ENCODE peak calls at places on chromosomes 6 and 20, in six cellular contexts. P is heart left ventricle; V is fibroblast of lung; C is CD8-positive, alpha-beta T cell; S is body of pancreas; J is psoas muscle. W is an unnamed sample.
A peak's percentile ranks its signal among the peaks of the same experiment; 100 is the strongest.

GRCh38 chr6:14241255-14242070 is 123.9 kb downstream of the CD83 start:
- DNase-seq in P (no peak), S (no peak), V (no peak), J (no peak), C (no peak), W (no peak)

GRCh38 chr6:151850479-151850878 is 43.0 kb downstream of the ESR1 start:
- DNase-seq in J (no peak), S (no peak), C (no peak), V (no peak), P (no peak), W (no peak)

GRCh38 chr20:51378171-51378928 is 164.2 kb downstream of the NFATC2 start:
- DNase-seq in V (no peak), P (no peak), C (no peak), J (no peak), S (no peak), W (no peak)

GRCh38 chr20:32820698-32821378 is 1.1 kb downstream of the MAPRE1 start:
- DNase-seq in C (no peak), S (peak; percentile 16), J (no peak), V (no peak), P (no peak), W (no peak)

GRCh38 chr6:15523679-15524630 is 138.9 kb downstream of the DTNBP1 start:
- DNase-seq in J (no peak), C (no peak), S (no peak), V (no peak), P (no peak), W (no peak)

GRCh38 chr6:113211185-113211584 is 646.0 kb upstream of the MARCKS start:
- DNase-seq in P (no peak), J (no peak), V (peak; percentile 4), S (no peak), C (no peak), W (no peak)

GRCh38 chr6:11434565-11435326 is 102.8 kb upstream of the TMEM170B start:
- DNase-seq in V (peak; percentile 87), P (no peak), J (no peak), S (peak; percentile 26), C (no peak), W (no peak)

GRCh38 chr6:101129851-101130250 is 248.7 kb upstream of the ASCC3 start:
- DNase-seq in C (no peak), J (no peak), V (no peak), S (no peak), P (no peak), W (no peak)

GRCh38 chr6:128710305-128710704 is 172.6 kb upstream of the LAMA2 start:
- DNase-seq in P (no peak), C (no peak), V (peak; percentile 59), J (no peak), S (no peak), W (no peak)

GRCh38 chr6:15464211-15464725 is 198.6 kb downstream of the DTNBP1 start:
- DNase-seq in C (peak; percentile 41), V (no peak), J (peak; percentile 60), S (peak; percentile 56), P (no peak), W (peak; percentile 53)

GRCh38 chr6:17470953-17471335 is 77.5 kb downstream of the CAP2 start:
- DNase-seq in S (no peak), J (no peak), C (no peak), P (no peak), V (peak; percentile 70), W (no peak)

GRCh38 chr6:25340854-25341552 is 61.8 kb downstream of the CARMIL1 start:
- DNase-seq in P (no peak), S (no peak), J (no peak), V (no peak), C (no peak), W (no peak)

GRCh38 chr6:79869184-79869583 is 78.2 kb downstream of the ELOVL4 start:
- DNase-seq in V (no peak), P (no peak), C (no peak), J (no peak), S (no peak), W (no peak)

GRCh38 chr20:11083841-11084240 is 410.0 kb upstream of the JAG1 start:
- DNase-seq in C (no peak), J (no peak), P (no peak), S (no peak), V (no peak), W (no peak)

GRCh38 chr6:118187568-118188164 is 280.6 kb downstream of the SLC35F1 start:
- DNase-seq in J (no peak), V (peak; percentile 88), S (no peak), P (no peak), C (no peak), W (no peak)

GRCh38 chr6:5054427-5054873 is 30.7 kb upstream of the PPP1R3G start:
- DNase-seq in S (no peak), J (no peak), V (peak; percentile 52), C (no peak), P (no peak), W (no peak)

GRCh38 chr6:75261299-75261698 is 17.7 kb upstream of the COX7A2 start:
- DNase-seq in J (no peak), C (no peak), V (no peak), P (no peak), S (no peak), W (no peak)

GRCh38 chr6:140445474-140446004 is 1071.1 kb upstream of the CITED2 start:
- DNase-seq in C (no peak), J (no peak), P (no peak), V (peak; percentile 83), S (no peak), W (no peak)

GRCh38 chr20:12179692-12180091 is 262.0 kb downstream of the BTBD3 start:
- DNase-seq in J (no peak), S (no peak), V (no peak), P (no peak), C (no peak), W (no peak)

GRCh38 chr6:111011360-111012142 is 29.7 kb downstream of the RPF2 start:
- DNase-seq in P (no peak), S (no peak), V (peak; percentile 33), C (no peak), J (no peak), W (no peak)

GRCh38 chr6:69861986-69862385 is 4.4 kb upstream of the COL19A1 start:
- DNase-seq in C (no peak), V (peak; percentile 5), J (no peak), P (no peak), S (no peak), W (no peak)

GRCh38 chr6:73779943-73780342 is 83.9 kb downstream of the CD109 start:
- DNase-seq in S (no peak), J (no peak), V (no peak), C (no peak), P (no peak), W (no peak)

GRCh38 chr6:111604259-111605099 is 1.2 kb downstream of the TRAF3IP2 start:
- DNase-seq in P (peak; percentile 77), V (peak; percentile 86), C (no peak), J (peak; percentile 91), S (peak; percentile 40), W (peak; percentile 54)

GRCh38 chr6:42781546-42781810 is 374 bp upstream of the BICRAL start:
- DNase-seq in J (no peak), P (no peak), S (no peak), C (no peak), V (peak; percentile 38), W (no peak)

GRCh38 chr6:45513331-45513730 is 135.6 kb upstream of the SUPT3H start:
- DNase-seq in S (no peak), J (no peak), P (no peak), C (no peak), V (no peak), W (no peak)

GRCh38 chr6:88361754-88362153 is 195.6 kb upstream of the CNR1 start:
- DNase-seq in J (no peak), S (no peak), P (no peak), V (no peak), C (no peak), W (no peak)

GRCh38 chr20:40192529-40192928 is 496.5 kb downstream of the MAFB start:
- DNase-seq in P (no peak), J (no peak), S (no peak), C (no peak), V (no peak), W (no peak)

GRCh38 chr6:107535626-107536025 is 45.7 kb downstream of the SOBP start:
- DNase-seq in J (no peak), S (no peak), P (no peak), V (no peak), C (no peak), W (no peak)
- H3K4me1 ChIP-seq in J (peaks cover 28% of the 10 kb centered on the region), S (peaks cover 9% of the 10 kb centered on the region), P (peaks cover 12% of the 10 kb centered on the region), V (no peaks in the 10 kb centered on the region), C (no peaks in the 10 kb centered on the region), W (no peaks in the 10 kb centered on the region)

DNA sequence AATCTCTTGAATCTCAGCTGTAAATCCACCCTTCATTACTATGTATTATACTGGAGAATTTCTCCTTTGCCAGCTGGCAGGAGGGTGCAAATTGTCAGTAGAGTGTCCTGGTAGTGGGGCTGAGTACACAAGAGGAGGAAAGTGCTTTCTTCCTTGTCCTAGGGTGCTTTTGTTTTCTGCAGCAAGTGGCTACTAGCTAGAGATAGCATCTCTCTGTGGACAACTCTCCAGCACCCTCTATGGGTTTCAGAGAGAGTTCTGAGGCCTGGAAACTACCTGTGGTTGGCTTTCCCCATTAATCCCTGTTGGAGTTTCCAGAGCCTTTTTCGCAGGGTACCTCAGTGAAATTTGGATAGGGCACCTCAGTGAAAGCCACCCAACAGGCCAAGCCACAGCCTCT is 422.5 kb upstream of the RGS17 start:
- DNase-seq in S (no peak), J (no peak), V (no peak), C (no peak), P (no peak), W (no peak)
- TF ChIP-seq CTCF in S (no peak), J (no peak), V (peak; percentile 27), C (no peak), P (no peak), W (no peak)

DNA sequence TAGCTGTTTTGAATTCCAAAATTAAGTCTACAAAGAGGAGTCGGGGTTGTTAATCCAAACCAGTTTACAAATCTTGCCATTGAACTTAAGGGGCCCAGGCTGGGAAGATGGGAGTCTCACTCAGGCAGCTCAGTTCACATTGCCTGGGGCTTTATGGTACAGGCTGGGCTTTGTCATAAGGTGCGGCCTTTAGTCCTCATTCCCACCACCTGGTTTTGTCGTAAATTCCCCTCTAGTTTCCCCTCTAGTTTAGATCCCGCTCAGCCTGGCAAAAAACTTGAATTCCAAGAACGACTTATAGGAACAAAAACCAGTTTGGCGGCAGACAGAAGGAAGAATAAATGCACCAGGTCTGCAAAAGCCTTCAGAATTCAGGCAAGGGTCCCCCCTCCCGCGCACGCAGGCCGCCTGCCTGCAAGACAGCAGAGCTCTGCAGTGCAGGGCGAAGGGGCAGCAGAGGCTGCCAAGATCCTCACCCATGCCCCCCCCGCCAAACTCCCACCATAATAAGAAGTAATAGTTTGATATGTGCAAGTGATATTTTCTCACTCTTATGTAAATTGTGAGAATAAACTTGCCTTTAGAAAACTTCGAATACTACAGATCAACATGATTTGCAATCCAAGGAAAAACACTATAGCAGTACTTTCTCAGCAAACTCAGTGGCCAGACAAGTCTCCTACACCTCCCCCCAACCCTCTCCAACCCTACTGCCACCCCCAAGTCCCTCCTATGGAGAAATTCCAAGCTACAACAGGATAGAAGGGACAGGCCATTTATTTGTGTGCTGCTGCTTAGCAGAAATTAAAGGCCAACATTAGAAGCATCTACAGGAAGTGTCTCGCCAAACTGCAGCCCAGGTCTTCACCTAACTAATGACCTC is 4.0 kb downstream of the BMP7 start:
- DNase-seq in V (no peak), P (no peak), C (no peak), J (no peak), S (no peak), W (no peak)
- H3K4me3 ChIP-seq in V (no peak overlapping the region), P (no peak overlapping the region), C (no peak overlapping the region), J (no peak overlapping the region), S (no peak overlapping the region), W (no peak overlapping the region)

DNA sequence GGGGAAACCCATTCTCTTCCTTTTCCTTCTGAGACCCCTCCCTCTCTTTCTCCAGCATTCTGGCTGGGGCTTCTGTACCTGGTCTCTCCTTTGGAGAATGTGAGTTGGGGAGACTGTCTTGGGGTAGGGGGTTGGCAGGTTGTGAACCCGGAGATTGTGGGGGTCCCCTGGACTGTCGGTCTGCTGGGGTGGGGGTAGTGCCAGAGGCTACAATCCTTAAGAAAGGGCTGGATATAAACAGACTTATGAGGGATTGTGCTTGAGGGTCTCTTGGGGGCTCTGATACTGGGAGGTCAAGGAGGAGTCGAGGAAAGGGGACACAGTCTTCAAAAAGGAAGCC is 2.4 kb downstream of the SPAG4 start:
- DNase-seq in P (no peak), C (no peak), V (no peak), J (no peak), S (no peak), W (no peak)
- H3K4me1 ChIP-seq in P (peaks cover 19% of the 10 kb centered on the region), C (peaks cover 27% of the 10 kb centered on the region), V (peaks cover 16% of the 10 kb centered on the region), J (peaks cover 14% of the 10 kb centered on the region), S (peaks cover 39% of the 10 kb centered on the region), W (peaks cover 16% of the 10 kb centered on the region)

W was measured in mucosa of descending colon.